ENCODE peak calls at places on chromosomes 2 and 18, in six cellular contexts. One of them, this sample, is unnamed.

GRCh38 chr18:6835345-6835744 is 105.8 kb downstream of the ARHGAP28 start:
- DNase-seq in H9: no peak
- DNase-seq in HFFc6: no peak
- DNase-seq in D721Med: no peak
- DNase-seq in uterus: no peak
- DNase-seq in GM12865: no peak
- DNase-seq in this sample: no peak

GRCh38 chr2:239081622-239082021 is 233.7 kb downstream of the TWIST2 start:
- DNase-seq in GM12865: no peak
- DNase-seq in D721Med: no peak
- DNase-seq in HFFc6: no peak
- DNase-seq in H9: no peak
- DNase-seq in uterus: no peak
- DNase-seq in this sample: no peak

GRCh38 chr2:197357986-197358385 is 47.4 kb upstream of the ANKRD44 start:
- DNase-seq in D721Med: no peak
- DNase-seq in HFFc6: no peak
- DNase-seq in uterus: no peak
- DNase-seq in GM12865: no peak
- DNase-seq in H9: no peak
- DNase-seq in this sample: no peak

GRCh38 chr2:55628931-55629330 is 11.5 kb upstream of the PPP4R3B start:
- DNase-seq in GM12865: no peak
- DNase-seq in D721Med: no peak
- DNase-seq in uterus: no peak
- DNase-seq in HFFc6: no peak
- DNase-seq in H9: no peak
- DNase-seq in this sample: no peak

GRCh38 chr18:137327-137726 is 21.0 kb upstream of the USP14 start:
- DNase-seq in D721Med: no peak
- DNase-seq in H9: no peak
- DNase-seq in GM12865: no peak
- DNase-seq in HFFc6: no peak
- DNase-seq in uterus: no peak
- DNase-seq in this sample: no peak

GRCh38 chr18:67485655-67486054 is 30.9 kb downstream of the DSEL start:
- DNase-seq in H9: no peak
- DNase-seq in GM12865: no peak
- DNase-seq in D721Med: no peak
- DNase-seq in uterus: no peak
- DNase-seq in HFFc6: no peak
- DNase-seq in this sample: no peak

GRCh38 chr2:149826471-149827125 is 239.0 kb upstream of the MMADHC start:
- DNase-seq in H9: no peak
- DNase-seq in D721Med: no peak
- DNase-seq in HFFc6: no peak
- DNase-seq in uterus: no peak
- DNase-seq in GM12865: no peak
- DNase-seq in this sample: no peak

GRCh38 chr2:51028829-51029228 is 3.1 kb downstream of the NRXN1 start:
- DNase-seq in GM12865: no peak
- DNase-seq in D721Med: no peak
- DNase-seq in HFFc6: no peak
- DNase-seq in H9: no peak
- DNase-seq in uterus: no peak
- DNase-seq in this sample: no peak

GRCh38 chr18:48488388-48488850 is 50.4 kb upstream of the CTIF start:
- DNase-seq in H9: no peak
- DNase-seq in D721Med: no peak
- DNase-seq in HFFc6: peak; percentile 88
- DNase-seq in uterus: peak; percentile 40
- DNase-seq in GM12865: no peak
- DNase-seq in this sample: peak; percentile 54

GRCh38 chr2:202072226-202072625 is 829 bp upstream of the KIAA2012 start:
- DNase-seq in H9: peak; percentile 56
- DNase-seq in D721Med: no peak
- DNase-seq in uterus: no peak
- DNase-seq in GM12865: no peak
- DNase-seq in HFFc6: no peak
- DNase-seq in this sample: no peak

GRCh38 chr2:138641277-138641676 is 138.9 kb downstream of the NXPH2 start:
- DNase-seq in H9: no peak
- DNase-seq in GM12865: peak; percentile 33
- DNase-seq in D721Med: no peak
- DNase-seq in uterus: no peak
- DNase-seq in HFFc6: no peak
- DNase-seq in this sample: no peak

GRCh38 chr2:133434962-133435668 is 133.1 kb downstream of the NCKAP5 start:
- DNase-seq in HFFc6: peak; percentile 68
- DNase-seq in uterus: no peak
- DNase-seq in H9: no peak
- DNase-seq in GM12865: no peak
- DNase-seq in D721Med: no peak
- DNase-seq in this sample: peak; percentile 14

GRCh38 chr2:190996338-190996946 is 17.5 kb downstream of the STAT1 start:
- DNase-seq in D721Med: peak; percentile 49
- DNase-seq in GM12865: peak; percentile 47
- DNase-seq in HFFc6: peak; percentile 33
- DNase-seq in uterus: no peak
- DNase-seq in H9: peak; percentile 56
- DNase-seq in this sample: no peak

GRCh38 chr2:193566276-193566675 is 1371.5 kb upstream of the TMEFF2 start:
- DNase-seq in GM12865: no peak
- DNase-seq in HFFc6: no peak
- DNase-seq in H9: no peak
- DNase-seq in D721Med: no peak
- DNase-seq in uterus: no peak
- DNase-seq in this sample: no peak

GRCh38 chr2:128714285-128714684 is 395.6 kb upstream of the HS6ST1 start:
- DNase-seq in D721Med: no peak
- DNase-seq in uterus: no peak
- DNase-seq in H9: no peak
- DNase-seq in HFFc6: no peak
- DNase-seq in GM12865: no peak
- DNase-seq in this sample: no peak

GRCh38 chr2:36547906-36548305 is 50.1 kb downstream of the FEZ2 start:
- DNase-seq in GM12865: no peak
- DNase-seq in uterus: no peak
- DNase-seq in HFFc6: no peak
- DNase-seq in D721Med: no peak
- DNase-seq in H9: no peak
- DNase-seq in this sample: no peak

GRCh38 chr2:187934692-187935091 is 357.0 kb upstream of the GULP1 start:
- DNase-seq in H9: no peak
- DNase-seq in HFFc6: no peak
- DNase-seq in uterus: no peak
- DNase-seq in GM12865: no peak
- DNase-seq in D721Med: no peak
- DNase-seq in this sample: no peak
- TF ChIP-seq CTCF in H9: no peak
- TF ChIP-seq CTCF in HFFc6: no peak
- TF ChIP-seq CTCF in uterus: no peak
- TF ChIP-seq CTCF in GM12865: no peak
- TF ChIP-seq CTCF in D721Med: no peak
- TF ChIP-seq CTCF in this sample: no peak

GRCh38 chr2:208269091-208269490 is 3.0 kb downstream of the PIKFYVE start:
- DNase-seq in HFFc6: no peak
- DNase-seq in GM12865: no peak
- DNase-seq in uterus: no peak
- DNase-seq in D721Med: no peak
- DNase-seq in H9: no peak
- DNase-seq in this sample: no peak
- TF ChIP-seq CTCF in HFFc6: peak; percentile 59
- TF ChIP-seq CTCF in GM12865: no peak
- TF ChIP-seq CTCF in uterus: no peak
- TF ChIP-seq CTCF in D721Med: no peak
- TF ChIP-seq CTCF in H9: peak; percentile 47
- TF ChIP-seq CTCF in this sample: no peak

GRCh38 chr2:43758738-43759137 is 15.1 kb upstream of the DYNC2LI1 start:
- DNase-seq in D721Med: no peak
- DNase-seq in HFFc6: no peak
- DNase-seq in H9: no peak
- DNase-seq in GM12865: no peak
- DNase-seq in uterus: no peak
- DNase-seq in this sample: no peak
- TF ChIP-seq CTCF in D721Med: no peak
- TF ChIP-seq CTCF in HFFc6: no peak
- TF ChIP-seq CTCF in H9: no peak
- TF ChIP-seq CTCF in GM12865: no peak
- TF ChIP-seq CTCF in uterus: no peak
- TF ChIP-seq CTCF in this sample: no peak

DNA sequence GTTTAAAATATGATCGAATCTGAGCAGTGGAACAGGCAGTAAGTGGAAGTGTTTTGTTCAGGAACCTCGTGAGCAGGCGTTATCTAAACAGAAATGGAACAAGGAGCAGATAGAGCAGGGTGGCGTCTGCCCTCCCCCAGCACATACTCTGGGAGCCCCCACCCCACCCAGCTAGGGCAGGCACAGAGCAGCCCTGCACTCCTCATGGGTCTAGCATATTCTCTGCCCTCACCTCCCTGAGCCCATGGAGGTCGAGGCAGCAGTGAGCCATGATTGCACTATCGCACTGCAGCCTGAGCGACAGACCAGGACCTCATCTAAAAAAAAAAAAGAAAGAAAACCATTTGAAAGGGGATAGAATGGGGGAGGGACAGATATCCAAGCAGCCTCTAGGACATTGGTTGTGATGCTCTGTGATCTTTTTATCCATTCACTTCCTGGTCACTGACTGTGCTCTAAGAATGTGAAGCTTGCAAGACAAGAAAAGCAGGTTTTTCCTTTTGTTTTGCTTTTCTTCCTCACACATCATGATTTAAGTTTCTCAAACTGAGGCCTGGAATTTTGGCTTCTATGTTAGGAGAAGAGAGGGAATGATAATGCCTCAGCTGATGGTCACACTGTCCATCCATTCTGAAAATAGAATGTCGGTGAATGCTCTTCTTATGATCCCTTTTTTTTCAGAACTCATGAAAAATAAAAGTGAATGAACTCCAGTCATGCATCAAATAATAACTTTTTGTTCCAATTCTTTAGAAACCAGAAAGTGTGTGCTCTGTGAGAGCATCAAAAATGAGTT is 3.2 kb downstream of the MLPH start:
- DNase-seq in H9: no peak
- DNase-seq in GM12865: no peak
- DNase-seq in HFFc6: no peak
- DNase-seq in D721Med: no peak
- DNase-seq in uterus: no peak
- DNase-seq in this sample: no peak
- TF ChIP-seq CTCF in H9: no peak
- TF ChIP-seq CTCF in GM12865: no peak
- TF ChIP-seq CTCF in HFFc6: no peak
- TF ChIP-seq CTCF in D721Med: no peak
- TF ChIP-seq CTCF in uterus: no peak
- TF ChIP-seq CTCF in this sample: no peak

GRCh38 chr18:52484977-52485376 is 145.0 kb downstream of the DCC start:
- DNase-seq in HFFc6: no peak
- DNase-seq in GM12865: no peak
- DNase-seq in H9: no peak
- DNase-seq in D721Med: no peak
- DNase-seq in uterus: no peak
- DNase-seq in this sample: no peak
- TF ChIP-seq CTCF in HFFc6: no peak
- TF ChIP-seq CTCF in GM12865: no peak
- TF ChIP-seq CTCF in H9: no peak
- TF ChIP-seq CTCF in D721Med: no peak
- TF ChIP-seq CTCF in uterus: no peak
- TF ChIP-seq CTCF in this sample: no peak

DNA sequence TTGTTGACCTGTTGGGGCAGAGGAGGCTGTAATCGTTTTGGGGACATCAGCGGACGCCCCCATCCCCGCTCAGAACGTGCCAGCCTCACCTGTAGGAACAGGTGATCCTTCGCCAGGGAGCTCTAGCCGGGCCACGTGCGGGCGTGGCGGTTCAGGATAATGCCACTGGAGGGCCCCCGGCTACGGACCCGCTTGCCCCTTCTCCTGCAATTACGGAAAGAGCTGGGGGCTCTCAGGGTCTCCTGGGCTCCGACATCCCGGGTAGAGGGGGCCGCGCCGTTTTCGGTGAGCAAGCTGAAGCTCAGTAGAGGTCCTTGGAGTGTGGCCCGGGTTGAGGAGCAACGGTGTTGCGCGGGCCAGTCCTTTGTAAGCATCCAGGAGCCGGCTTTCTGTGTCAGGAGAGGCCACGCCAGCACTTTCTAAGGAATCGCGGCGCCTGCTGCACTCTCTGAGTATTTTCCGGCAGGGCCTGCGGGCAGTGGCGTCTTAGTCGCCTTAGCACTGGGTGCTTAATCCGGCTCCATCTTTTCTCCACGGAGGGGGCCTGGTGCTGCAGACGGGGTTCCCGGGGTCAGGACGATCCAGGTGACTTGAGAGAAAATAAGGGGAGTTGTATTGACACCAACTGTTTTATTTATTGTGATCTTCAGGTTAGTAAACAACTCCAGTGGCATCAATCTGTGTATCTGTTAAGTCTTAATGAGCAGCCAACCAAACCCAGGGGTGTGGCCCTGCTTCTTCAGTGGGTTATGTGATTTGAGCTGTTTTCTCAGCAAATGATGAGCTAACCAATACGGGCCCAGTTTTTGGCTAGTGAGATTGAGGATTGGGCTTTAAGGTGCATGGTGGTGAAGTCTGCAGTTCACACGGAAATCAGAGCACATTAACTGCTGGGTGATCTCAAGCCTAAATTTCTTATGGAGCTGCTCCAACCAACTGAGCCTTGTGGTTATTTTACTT is 1.9 kb downstream of the MTCL1 start:
- DNase-seq in HFFc6: peak; percentile 77
- DNase-seq in H9: peak; percentile 77
- DNase-seq in D721Med: peak; percentile 73
- DNase-seq in uterus: peak; percentile 33
- DNase-seq in GM12865: no peak
- DNase-seq in this sample: no peak
- TF ChIP-seq CTCF in HFFc6: peak; percentile 60
- TF ChIP-seq CTCF in H9: peak; percentile 62
- TF ChIP-seq CTCF in D721Med: no peak
- TF ChIP-seq CTCF in uterus: peak; percentile 8
- TF ChIP-seq CTCF in GM12865: no peak
- TF ChIP-seq CTCF in this sample: peak; percentile 6

This sample was measured in AG09319.